ENCODE peak calls at places on chromosomes 13 and 19, in four cellular contexts. E is fibroblast of lung, Y is upper lobe of right lung, B is suprapubic skin. F is an unnamed sample.

GRCh38 chr19:33368074-33368864 is 5.2 kb upstream of the CEBPG start:
- DNase-seq in E (peak; percentile 26), Y (no peak), B (no peak), F (no peak)

GRCh38 chr13:36778083-36778671 is 40.8 kb upstream of the RFXAP start:
- DNase-seq in E (peak; percentile 61), Y (no peak), B (no peak), F (no peak)

GRCh38 chr19:50358483-50359431 is 6.7 kb downstream of the NAPSA start:
- DNase-seq in E (peak; percentile 51), Y (peak; percentile 84), B (no peak), F (no peak)

GRCh38 chr19:5183616-5184015 is 157.0 kb downstream of the PTPRS start:
- DNase-seq in E (no peak), Y (no peak), B (no peak), F (no peak)

GRCh38 chr13:100532836-100533435 is 55.7 kb downstream of the GGACT start:
- DNase-seq in E (no peak), Y (no peak), B (no peak), F (peak; percentile 46)

GRCh38 chr13:53285896-53286430 is 257.4 kb downstream of the OLFM4 start:
- DNase-seq in E (no peak), Y (no peak), B (no peak), F (no peak)

GRCh38 chr19:41893899-41894298 is 10.9 kb downstream of the ARHGEF1 start:
- DNase-seq in E (no peak), Y (no peak), B (no peak), F (no peak)

GRCh38 chr13:113349491-113349890 is 14.4 kb downstream of the GRTP1 start:
- DNase-seq in E (no peak), Y (no peak), B (no peak), F (no peak)

GRCh38 chr19:18863843-18864362 is 32.1 kb downstream of the CERS1 start:
- DNase-seq in E (no peak), Y (no peak), B (peak; percentile 70), F (no peak)

GRCh38 chr13:61415749-61416148 is at the start of gene PCDH20:
- DNase-seq in E (peak; percentile 9), Y (no peak), B (no peak), F (no peak)

GRCh38 chr13:75430618-75431209 is 51.3 kb downstream of the TBC1D4 start:
- DNase-seq in E (no peak), Y (no peak), B (no peak), F (no peak)

GRCh38 chr13:114071441-114071840 is 61.0 kb downstream of the RASA3 start:
- DNase-seq in E (peak; percentile 32), Y (peak; percentile 49), B (peak; percentile 39), F (no peak)

GRCh38 chr13:99133230-99133629 is 67.4 kb upstream of the UBAC2 start:
- DNase-seq in E (no peak), Y (no peak), B (no peak), F (peak; percentile 12)

GRCh38 chr13:66899955-66900354 is 330.2 kb downstream of the PCDH9 start:
- DNase-seq in E (no peak), Y (no peak), B (no peak), F (no peak)

GRCh38 chr13:28540612-28541011 is 45.7 kb upstream of the FLT1 start:
- DNase-seq in E (no peak), Y (no peak), B (no peak), F (no peak)

GRCh38 chr13:59587971-59588716 is 575.6 kb downstream of the DIAPH3 start:
- DNase-seq in E (no peak), Y (no peak), B (no peak), F (no peak)

DNA sequence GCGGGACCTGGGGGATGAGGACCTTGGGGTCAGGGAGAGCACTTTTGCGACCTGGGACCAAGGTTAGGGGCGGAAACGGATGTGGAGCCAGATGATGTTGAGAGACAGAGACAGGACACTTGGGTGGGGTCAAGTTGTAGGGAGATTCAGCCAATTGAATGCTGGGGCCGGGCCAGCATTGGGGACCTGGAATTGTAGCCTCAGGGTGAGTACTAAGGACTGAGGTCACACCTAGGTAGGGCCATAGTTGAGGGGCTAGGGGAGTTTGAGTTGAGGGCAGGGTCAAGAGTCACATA is 1.2 kb downstream of the ALKBH7 start:
- DNase-seq in E (no peak), Y (no peak), B (no peak), F (no peak)
- H3K4me3 ChIP-seq in E (peak overlapping the region; percentile 57), Y (peak overlapping the region; percentile 86), B (peak overlapping the region; percentile 84), F (peak overlapping the region; percentile 95)

DNA sequence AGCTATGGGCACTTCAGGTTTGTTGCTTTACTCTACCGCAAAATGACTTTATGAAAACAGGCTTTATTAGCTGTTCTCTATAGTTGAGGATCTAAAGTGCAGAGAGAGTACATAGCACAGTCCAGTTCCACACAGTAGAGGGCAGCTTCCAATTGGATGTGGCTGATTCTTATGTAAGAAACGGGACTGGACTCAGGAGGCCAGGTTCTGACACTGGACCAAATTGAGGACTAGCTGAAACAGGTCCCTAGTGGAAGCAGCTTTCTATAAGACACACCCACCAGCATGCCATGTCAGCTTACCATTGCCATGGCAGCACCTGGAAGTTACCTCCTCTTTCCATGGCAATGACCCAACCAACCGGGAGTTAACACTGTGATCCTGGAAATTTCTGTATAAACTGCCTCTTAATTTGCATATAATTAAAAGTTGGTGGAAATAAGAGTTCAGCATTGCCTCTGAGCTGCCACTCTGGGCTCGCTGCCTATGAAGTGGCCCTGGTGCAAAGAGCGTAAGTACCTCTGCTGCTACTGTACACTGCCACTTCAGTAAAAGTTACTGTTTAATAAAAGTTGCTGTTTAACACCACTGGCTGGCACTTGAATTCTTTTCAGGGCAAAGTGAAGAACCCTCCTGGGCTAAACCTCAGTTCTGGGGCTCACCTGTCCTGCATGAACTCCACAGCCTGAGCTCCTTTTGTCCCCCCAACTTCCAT is 211.9 kb upstream of the SLC10A2 start:
- DNase-seq in E (no peak), Y (no peak), B (no peak), F (no peak)
- TF ChIP-seq CTCF in E (no peak), Y (no peak), B (no peak), F (no peak)

DNA sequence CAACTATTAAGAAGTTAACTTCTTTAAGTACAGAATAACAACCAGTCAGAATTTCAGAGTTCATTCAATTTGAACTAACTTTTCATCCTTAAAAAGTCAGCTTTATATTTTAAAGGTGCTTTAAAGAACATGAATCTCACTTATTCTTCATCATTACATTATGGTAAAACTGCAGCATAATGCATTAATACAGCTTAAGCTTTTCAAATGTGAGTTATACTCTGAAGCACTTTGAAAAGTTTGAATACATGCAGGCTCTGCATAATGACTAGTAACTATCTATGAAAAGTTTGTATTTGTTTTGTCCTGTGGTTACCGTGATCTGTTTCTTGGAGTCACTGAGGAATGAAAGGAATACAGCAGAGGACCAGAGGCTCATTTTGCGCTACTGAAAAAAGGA is 4.0 kb downstream of the PCDH17 start:
- DNase-seq in E (no peak), Y (no peak), B (no peak), F (no peak)
- H3K27ac ChIP-seq in E (no peak overlapping the region), Y (no peak overlapping the region), B (no peak overlapping the region), F (no peak overlapping the region)

GRCh38 chr19:16261584-16262370 is 62.8 kb upstream of the KLF2 start:
- DNase-seq in E (no peak), Y (no peak), B (no peak), F (no peak)
- H3K4me3 ChIP-seq in E (no peak overlapping the region), Y (no peak overlapping the region), B (no peak overlapping the region), F (no peak overlapping the region)

DNA sequence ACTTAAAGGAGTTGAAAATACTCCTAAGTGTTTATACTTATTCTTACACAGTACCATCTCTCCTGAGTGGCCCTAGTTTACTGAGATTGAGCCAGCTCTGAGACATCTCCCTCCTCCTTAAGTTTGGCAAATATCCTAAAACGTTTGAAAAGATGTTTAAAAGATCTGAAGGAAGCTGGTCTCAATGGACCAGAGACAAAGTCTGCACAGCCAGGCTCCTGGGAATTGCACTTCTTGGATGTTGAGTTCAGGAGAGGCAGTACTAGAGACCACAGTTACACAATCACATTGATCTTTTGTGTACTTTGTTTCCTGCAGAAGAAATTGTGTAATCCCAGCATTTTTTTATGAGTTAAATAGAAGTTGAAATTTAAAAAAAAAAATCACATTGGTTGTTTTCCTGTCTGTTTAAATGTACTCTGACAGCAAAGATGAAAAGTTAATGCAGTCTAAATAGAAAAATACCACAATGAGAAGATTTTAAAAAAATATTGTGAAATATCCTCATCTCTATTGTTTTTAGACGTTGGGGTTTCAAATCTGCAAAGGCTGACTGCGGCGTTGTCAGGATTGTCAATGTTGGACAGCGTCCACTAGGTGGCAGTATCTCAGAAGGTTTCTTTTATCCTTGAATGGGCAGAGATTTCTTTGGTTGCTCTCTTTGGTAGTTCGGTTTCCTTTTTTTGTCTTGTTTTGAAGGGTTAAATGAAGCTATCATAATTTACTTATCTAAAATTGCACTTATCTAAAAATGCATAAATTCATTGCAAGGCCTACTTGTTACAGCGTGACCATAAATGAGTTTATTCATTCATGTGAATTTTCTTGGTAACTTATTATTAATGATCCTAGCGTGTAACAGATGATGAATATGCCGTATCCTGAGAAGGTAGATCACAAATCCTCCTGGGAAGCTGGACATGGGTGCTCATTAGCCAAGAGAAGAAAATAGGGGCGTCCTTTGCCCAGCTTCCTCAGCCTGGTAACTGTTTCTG is 20.9 kb downstream of the TNFSF11 start:
- DNase-seq in E (peak; percentile 92), Y (no peak), B (no peak), F (no peak)
- TF ChIP-seq CTCF in E (peak; percentile 74), Y (peak; percentile 91), B (peak; percentile 65), F (peak; percentile 69)

F was measured in coronary artery.